ENCODE peak calls at places on chromosomes 13 and 19, in five cellular contexts. C is IMR-90, Y is aorta, Q is ovary, V is hepatocyte. W is an unnamed sample.
A peak's percentile ranks its signal among the peaks of the same experiment; 100 is the strongest.

GRCh38 chr19:43997631-43998290 is 5.0 kb upstream of the ZNF230 start:
- DNase-seq in Y (no peak), V (no peak), Q (no peak), C (peak; percentile 24), W (peak; percentile 14)

GRCh38 chr13:22218784-22219183 is 547.9 kb downstream of the FGF9 start:
- DNase-seq in Y (no peak), Q (no peak), V (no peak), C (no peak), W (no peak)

GRCh38 chr19:55352746-55353145 is 1.8 kb downstream of the COX6B2 start:
- DNase-seq in V (no peak), Y (no peak), C (no peak), Q (peak; percentile 15), W (no peak)

GRCh38 chr19:8500158-8500557 is 2.3 kb downstream of the PRAM1 start:
- DNase-seq in Q (no peak), V (no peak), C (no peak), Y (no peak), W (no peak)

GRCh38 chr13:19781526-19781925 is 1.2 kb downstream of the PSPC1 start:
- DNase-seq in Y (no peak), Q (no peak), C (no peak), V (no peak), W (no peak)

GRCh38 chr13:30924321-30924720 is 8.1 kb upstream of the TEX26 start:
- DNase-seq in V (no peak), Q (no peak), Y (peak; percentile 27), C (no peak), W (no peak)

GRCh38 chr13:114112231-114112825 is 20.1 kb downstream of the RASA3 start:
- DNase-seq in V (no peak), C (peak; percentile 45), Q (peak; percentile 8), Y (peak; percentile 71), W (no peak)

GRCh38 chr19:1672769-1673644 is 20.6 kb upstream of the TCF3 start:
- DNase-seq in V (no peak), C (no peak), Y (no peak), Q (no peak), W (no peak)

GRCh38 chr19:6378036-6378435 is 2.3 kb upstream of the PSPN start:
- DNase-seq in Y (no peak), V (peak; percentile 63), C (peak; percentile 41), Q (no peak), W (no peak)

GRCh38 chr19:3976495-3977241 is 5.8 kb upstream of the DAPK3 start:
- DNase-seq in Y (no peak), C (no peak), Q (peak; percentile 29), V (no peak), W (no peak)

GRCh38 chr13:63902141-63902540 is 2486.5 kb upstream of the PCDH20 start:
- DNase-seq in Q (no peak), V (no peak), C (no peak), Y (no peak), W (no peak)

GRCh38 chr13:67366533-67366932 is 136.4 kb upstream of the PCDH9 start:
- DNase-seq in Q (no peak), Y (no peak), V (peak; percentile 22), C (peak; percentile 50), W (no peak)

GRCh38 chr13:67150608-67151007 is 79.5 kb downstream of the PCDH9 start:
- DNase-seq in Q (no peak), C (no peak), V (no peak), Y (no peak), W (peak; percentile 22)

GRCh38 chr19:28358604-28359003 is 854.3 kb downstream of the UQCRFS1 start:
- DNase-seq in Y (no peak), V (no peak), C (no peak), Q (no peak), W (no peak)

GRCh38 chr13:51614350-51614786 is 30.1 kb downstream of the WDFY2 start:
- DNase-seq in Q (no peak), C (no peak), V (no peak), Y (no peak), W (no peak)

GRCh38 chr13:109428146-109428545 is 358.2 kb downstream of the IRS2 start:
- DNase-seq in V (no peak), Y (no peak), C (no peak), Q (no peak), W (no peak)

GRCh38 chr19:15126511-15126910 is 19.3 kb downstream of the SYDE1 start:
- DNase-seq in C (no peak), V (no peak), Q (no peak), Y (no peak), W (no peak)

GRCh38 chr19:28968721-28969120 is 244.2 kb downstream of the UQCRFS1 start:
- DNase-seq in V (no peak), C (no peak), Y (no peak), Q (no peak), W (no peak)

GRCh38 chr19:55196803-55197202 is 12.5 kb downstream of the PTPRH start:
- DNase-seq in Q (no peak), V (peak; percentile 3), Y (no peak), C (no peak), W (no peak)

GRCh38 chr13:28173793-28174192 is 35.4 kb downstream of the PAN3 start:
- DNase-seq in C (no peak), V (no peak), Q (no peak), Y (no peak), W (peak; percentile 52)

GRCh38 chr13:89721216-89721615 is 1626.3 kb upstream of the MIR17HG start:
- DNase-seq in Q (no peak), C (no peak), Y (no peak), V (no peak), W (no peak)
- H3K27ac ChIP-seq in Q (no peak overlapping the region), C (no peak overlapping the region), Y (no peak overlapping the region), V (no peak overlapping the region), W (no peak overlapping the region)

DNA sequence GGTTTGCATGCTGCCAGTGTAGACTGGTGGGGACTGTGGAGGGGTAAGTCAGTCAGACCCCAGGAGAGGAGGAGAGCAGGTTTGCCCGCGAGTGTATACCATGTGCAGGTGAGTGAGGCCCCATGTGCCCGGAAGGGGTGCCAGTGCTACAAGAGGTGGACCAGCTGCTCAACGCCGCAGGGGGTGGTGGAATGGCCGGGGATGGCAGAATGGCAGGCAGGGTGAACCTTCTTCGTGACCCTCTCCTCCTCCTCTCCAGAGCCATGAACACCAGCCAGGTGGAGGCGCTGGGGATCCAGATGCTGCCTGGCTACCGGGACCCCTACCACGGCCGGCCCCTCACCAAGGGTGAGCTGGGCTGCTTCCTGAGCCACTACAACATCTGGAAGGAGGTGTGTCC is 22.2 kb downstream of the COLGALT1 start:
- DNase-seq in V (no peak), C (no peak), Y (no peak), Q (no peak), W (no peak)
- H3K27ac ChIP-seq in V (no peak overlapping the region), C (no peak overlapping the region), Y (no peak overlapping the region), Q (no peak overlapping the region), W (no peak overlapping the region)

DNA sequence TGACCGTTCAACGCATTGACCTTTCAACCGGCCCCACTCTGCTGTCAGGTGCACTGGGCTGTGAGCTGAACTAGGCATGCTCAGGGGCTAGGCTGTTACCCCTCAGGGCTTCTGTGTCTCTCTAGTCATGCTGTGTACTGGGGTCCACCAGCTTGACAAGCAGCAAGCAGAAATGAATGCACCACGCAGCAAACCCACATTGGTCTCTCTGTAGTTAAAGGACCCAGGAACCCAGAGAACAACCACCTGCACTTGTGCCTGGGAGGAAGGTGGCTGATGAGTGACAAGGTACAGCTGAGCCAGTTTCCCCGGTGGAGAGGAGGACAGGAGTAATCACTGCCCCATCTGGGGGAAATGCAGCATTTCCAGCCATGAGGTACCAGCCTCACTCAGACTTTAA is 159.9 kb downstream of the USP12 start:
- DNase-seq in C (no peak), Y (no peak), V (no peak), Q (no peak), W (no peak)
- H3K27ac ChIP-seq in C (no peak overlapping the region), Y (no peak overlapping the region), V (no peak overlapping the region), Q (no peak overlapping the region), W (no peak overlapping the region)

GRCh38 chr13:98490866-98491265 is 86.0 kb downstream of the STK24 start:
- DNase-seq in Y (no peak), Q (no peak), V (no peak), C (no peak), W (no peak)
- H3K27ac ChIP-seq in Y (no peak overlapping the region), Q (no peak overlapping the region), V (peak overlapping the region; percentile 61), C (no peak overlapping the region), W (no peak overlapping the region)

GRCh38 chr13:75226092-75226491 is 255.9 kb downstream of the TBC1D4 start:
- DNase-seq in C (no peak), Y (no peak), V (no peak), Q (no peak), W (no peak)
- H3K27ac ChIP-seq in C (no peak overlapping the region), Y (no peak overlapping the region), V (no peak overlapping the region), Q (no peak overlapping the region), W (peak overlapping the region; percentile 51)